ENCODE peak calls at places on chromosomes 4 and X, in six cellular contexts. H is mammary epithelial cell, R is heart left ventricle, S is A673, Z is tibial nerve, Q is hepatocyte. T is an unnamed sample.
A peak's percentile ranks its signal among the peaks of the same experiment; 100 is the strongest.

GRCh38 chrX:37349131-37350033 is at the start of gene PRRG1:
- DNase-seq in H (peak; percentile 78), R (peak; percentile 89), S (peak; percentile 90), Z (peak; percentile 43), Q (peak; percentile 96), T (no peak)

GRCh38 chr4:25043548-25043947 is 12.8 kb upstream of the LGI2 start:
- DNase-seq in H (no peak), R (no peak), S (no peak), Z (no peak), Q (no peak), T (no peak)

GRCh38 chrX:850471-850916 is 219.9 kb downstream of the SHOX start:
- DNase-seq in H (no peak), R (no peak), S (no peak), Z (no peak), Q (no peak), T (no peak)

GRCh38 chr4:93633721-93634120 is 194.8 kb upstream of the ATOH1 start:
- DNase-seq in H (no peak), R (no peak), S (no peak), Z (no peak), Q (no peak), T (no peak)

GRCh38 chr4:14410469-14410868 is 591.8 kb upstream of the CPEB2 start:
- DNase-seq in H (no peak), R (no peak), S (no peak), Z (no peak), Q (no peak), T (no peak)

GRCh38 chr4:675980-676870 is 1.9 kb downstream of the MYL5 start:
- DNase-seq in H (no peak), R (peak; percentile 44), S (no peak), Z (no peak), Q (no peak), T (no peak)

GRCh38 chrX:97334850-97335249 is 451.1 kb downstream of the RPA4 start:
- DNase-seq in H (no peak), R (no peak), S (no peak), Z (no peak), Q (no peak), T (no peak)

GRCh38 chrX:154019061-154019621 is 561 bp downstream of the IRAK1 start:
- DNase-seq in H (no peak), R (no peak), S (no peak), Z (no peak), Q (no peak), T (no peak)

GRCh38 chr4:184309241-184310170 is 91.8 kb upstream of the ENPP6 start:
- DNase-seq in H (peak; percentile 29), R (no peak), S (no peak), Z (no peak), Q (no peak), T (no peak)

GRCh38 chrX:104165894-104166734 is at the start of gene FAM199X:
- DNase-seq in H (peak; percentile 83), R (peak; percentile 94), S (peak; percentile 89), Z (peak; percentile 65), Q (peak; percentile 92), T (peak; percentile 80)

GRCh38 chr4:85543832-85544231 is 68.9 kb downstream of the ARHGAP24 start:
- DNase-seq in H (no peak), R (no peak), S (peak; percentile 0), Z (no peak), Q (no peak), T (no peak)

GRCh38 chr4:36236159-36236558 is 8.2 kb downstream of the ARAP2 start:
- DNase-seq in H (no peak), R (no peak), S (no peak), Z (no peak), Q (no peak), T (no peak)

GRCh38 chr4:98421106-98421505 is 159.9 kb downstream of the RAP1GDS1 start:
- DNase-seq in H (no peak), R (no peak), S (no peak), Z (no peak), Q (no peak), T (no peak)

GRCh38 chrX:19799319-19800182 is 87.8 kb downstream of the SH3KBP1 start:
- DNase-seq in H (no peak), R (no peak), S (no peak), Z (no peak), Q (no peak), T (peak; percentile 71)

GRCh38 chrX:77009691-77010090 is 437.5 kb upstream of the FGF16 start:
- DNase-seq in H (peak; percentile 10), R (no peak), S (no peak), Z (no peak), Q (peak; percentile 13), T (no peak)

GRCh38 chr4:1084796-1085403 is 28.5 kb downstream of the RNF212 start:
- DNase-seq in H (no peak), R (no peak), S (no peak), Z (no peak), Q (peak; percentile 3), T (no peak)

GRCh38 chr4:1502976-1503375 is 96.7 kb upstream of the NKX1-1 start:
- DNase-seq in H (no peak), R (no peak), S (no peak), Z (no peak), Q (no peak), T (peak; percentile 28)

GRCh38 chr4:81885016-81885415 is 413.3 kb upstream of the RASGEF1B start:
- DNase-seq in H (no peak), R (no peak), S (no peak), Z (no peak), Q (no peak), T (no peak)

GRCh38 chrX:7120578-7121219 is 26.8 kb upstream of the STS start:
- DNase-seq in H (peak; percentile 4), R (no peak), S (no peak), Z (no peak), Q (peak; percentile 23), T (no peak)

GRCh38 chr4:95877636-95878035 is 37.7 kb downstream of the PDHA2 start:
- DNase-seq in H (peak; percentile 55), R (no peak), S (no peak), Z (no peak), Q (no peak), T (no peak)

GRCh38 chrX:131572372-131573014 is 28.6 kb downstream of the OR13H1 start:
- DNase-seq in H (no peak), R (no peak), S (peak; percentile 7), Z (no peak), Q (peak; percentile 12), T (no peak)

GRCh38 chrX:107715331-107716044 is 60.1 kb downstream of the TSC22D3 start:
- DNase-seq in H (peak; percentile 69), R (no peak), S (no peak), Z (no peak), Q (no peak), T (peak; percentile 36)

GRCh38 chr4:94419956-94420355 is 31.8 kb upstream of the PDLIM5 start:
- DNase-seq in H (peak; percentile 80), R (no peak), S (peak; percentile 19), Z (no peak), Q (peak; percentile 67), T (no peak)

GRCh38 chr4:183837222-183837621 is 67.9 kb upstream of the STOX2 start:
- DNase-seq in H (no peak), R (no peak), S (no peak), Z (no peak), Q (no peak), T (no peak)

GRCh38 chrX:108696690-108697089 is 39.7 kb downstream of the IRS4 start:
- DNase-seq in H (peak; percentile 1), R (no peak), S (no peak), Z (no peak), Q (no peak), T (no peak)

GRCh38 chr4:150822407-150822806 is 192.7 kb downstream of the LRBA start:
- DNase-seq in H (no peak), R (no peak), S (no peak), Z (no peak), Q (no peak), T (no peak)

GRCh38 chr4:78592104-78592783 is 40.7 kb downstream of the ANXA3 start:
- DNase-seq in H (peak; percentile 31), R (no peak), S (no peak), Z (no peak), Q (no peak), T (no peak)

GRCh38 chrX:49844622-49845021 is 15.5 kb downstream of the PAGE4 start:
- DNase-seq in H (no peak), R (no peak), S (no peak), Z (no peak), Q (no peak), T (no peak)

GRCh38 chr4:177339794-177340374 is 30.2 kb downstream of the NEIL3 start:
- DNase-seq in H (peak; percentile 35), R (no peak), S (peak; percentile 41), Z (no peak), Q (peak; percentile 34), T (peak; percentile 13)

DNA sequence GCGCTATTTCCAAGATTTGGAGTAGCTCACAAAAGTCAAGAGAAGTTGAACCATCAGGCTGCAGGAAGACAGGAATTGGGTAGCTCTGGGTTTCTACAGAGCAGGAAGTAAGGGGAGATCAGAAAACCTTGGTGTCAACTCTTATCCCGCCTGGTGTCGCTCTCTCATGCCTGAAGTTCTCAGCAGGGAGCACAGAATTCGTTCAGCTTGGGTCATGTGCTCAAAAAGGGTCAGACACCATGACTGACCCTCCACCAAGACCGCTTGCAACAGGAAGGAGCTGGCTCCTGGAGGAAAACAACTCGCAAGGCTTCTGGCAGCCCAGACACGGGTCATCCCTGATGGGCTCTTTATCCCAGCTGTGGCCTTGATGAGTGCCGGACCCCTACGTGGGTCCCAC is 93.7 kb upstream of the MSX1 start:
- DNase-seq in H (no peak), R (no peak), S (no peak), Z (no peak), Q (no peak), T (no peak)
- H3K4me1 ChIP-seq in H (no peaks in the 10 kb centered on the region), R (no peaks in the 10 kb centered on the region), S (peaks cover 27% of the 10 kb centered on the region), Z (no peaks in the 10 kb centered on the region), Q (peaks cover 15% of the 10 kb centered on the region), T (no peaks in the 10 kb centered on the region)

DNA sequence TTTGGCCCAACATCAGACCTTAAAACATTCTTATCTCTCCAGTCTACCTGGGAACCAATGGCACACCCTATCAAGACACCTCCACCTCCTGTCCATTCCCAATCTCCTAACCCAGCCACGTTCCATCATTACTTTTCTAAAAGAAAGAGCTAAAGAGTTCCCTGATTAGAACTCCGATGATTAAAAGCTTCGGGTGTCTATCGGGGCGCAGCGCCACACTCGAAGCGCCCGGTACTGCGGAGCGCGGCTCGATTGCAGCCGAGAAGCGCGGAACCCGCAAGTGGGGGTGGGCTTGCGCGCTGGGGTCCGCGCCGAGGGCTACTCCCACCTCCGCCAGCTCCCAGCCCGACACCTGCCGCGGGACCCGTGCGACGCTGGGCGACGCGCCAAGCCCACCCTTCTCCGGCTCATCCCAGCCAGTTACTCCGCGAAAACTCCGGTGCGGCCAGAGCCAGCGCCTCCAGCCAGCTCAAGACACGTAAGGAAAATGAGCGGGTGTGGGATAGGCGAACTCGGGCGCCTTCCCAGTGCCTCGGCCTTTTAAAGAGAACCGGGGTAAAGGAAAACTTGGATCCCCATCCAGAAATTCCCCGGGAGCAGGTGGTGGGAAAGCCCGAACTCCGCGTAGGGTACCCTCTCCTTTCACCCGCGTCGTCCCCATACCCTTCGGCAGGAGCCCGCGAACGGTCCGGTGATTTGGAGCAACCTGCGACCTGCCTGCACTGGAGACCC is 601 bp downstream of the NPY1R start:
- DNase-seq in H (peak; percentile 30), R (peak; percentile 62), S (peak; percentile 50), Z (no peak), Q (peak; percentile 50), T (no peak)
- H3K4me3 ChIP-seq in H (peak overlapping the region; percentile 59), R (peak overlapping the region; percentile 61), S (peak overlapping the region; percentile 75), Z (peak overlapping the region; percentile 76), Q (peak overlapping the region; percentile 80), T (no peak overlapping the region)

GRCh38 chr4:41882622-41883347 is 52.4 kb upstream of the TMEM33 start:
- DNase-seq in H (peak; percentile 21), R (peak; percentile 73), S (peak; percentile 47), Z (peak; percentile 21), Q (peak; percentile 54), T (peak; percentile 23)
- H3K27me3 ChIP-seq in H (peaks cover 54% of the 10 kb centered on the region), R (peaks cover 75% of the 10 kb centered on the region), S (peaks cover 50% of the 10 kb centered on the region), Z (no peaks in the 10 kb centered on the region), Q (peaks cover 81% of the 10 kb centered on the region), T (peaks cover 23% of the 10 kb centered on the region)

GRCh38 chr4:76206222-76206942 is 7.2 kb downstream of the SCARB2 start:
- DNase-seq in H (no peak), R (no peak), S (peak; percentile 57), Z (no peak), Q (no peak), T (no peak)
- H3K4me1 ChIP-seq in H (peaks cover 29% of the 10 kb centered on the region), R (peaks cover 98% of the 10 kb centered on the region), S (peaks cover 22% of the 10 kb centered on the region), Z (peaks cover 74% of the 10 kb centered on the region), Q (peaks cover 44% of the 10 kb centered on the region), T (peaks cover 5% of the 10 kb centered on the region)

T was measured in CD8-positive, alpha-beta memory T cell.